ENCODE peak calls at places on chromosomes 5 and 9, in four cellular contexts. T, O, G and S are unnamed samples.

GRCh38 chr9:1216532-1216931 is 166.4 kb downstream of the DMRT2 start:
- DNase-seq in G (no peak), T (no peak), O (no peak), S (no peak)

GRCh38 chr5:55160493-55161209 is 680 bp downstream of the GPX8 start:
- DNase-seq in T (peak), G (peak), O (peak), S (peak)

GRCh38 chr5:172870807-172871431 is 36.9 kb downstream of the ERGIC1 start:
- DNase-seq in O (no peak), T (no peak), G (peak), S (no peak)

GRCh38 chr9:89986190-89986589 is 381.4 kb downstream of the GADD45G start:
- DNase-seq in T (no peak), G (no peak), O (no peak), S (no peak)

GRCh38 chr9:13181652-13182051 is 97.8 kb downstream of the MPDZ start:
- DNase-seq in O (peak), T (no peak), G (no peak), S (no peak)

GRCh38 chr5:11918463-11919045 is 14.3 kb upstream of the CTNND2 start:
- DNase-seq in T (no peak), O (no peak), G (no peak), S (no peak)

GRCh38 chr9:15642369-15642962 is 89.6 kb downstream of the CCDC171 start:
- DNase-seq in T (no peak), O (peak), G (no peak), S (no peak)

GRCh38 chr9:129413537-129414376 is 207.1 kb downstream of the C9orf50 start:
- DNase-seq in T (peak), G (peak), O (peak), S (peak)

GRCh38 chr5:142151436-142152382 is 43.1 kb downstream of the NDFIP1 start:
- DNase-seq in G (no peak), O (peak), T (peak), S (peak)

GRCh38 chr9:35718726-35719511 is 13.1 kb downstream of the TLN1 start:
- DNase-seq in T (no peak), O (no peak), G (no peak), S (no peak)

GRCh38 chr9:113309204-113309813 is 6.1 kb upstream of the RNF183 start:
- DNase-seq in O (peak), G (no peak), T (peak), S (peak)

GRCh38 chr9:93079371-93079770 is 16.6 kb upstream of the CARD19 start:
- DNase-seq in G (no peak), T (peak), O (no peak), S (no peak)

GRCh38 chr5:5424736-5425135 is 2.3 kb downstream of the ICE1 start:
- DNase-seq in O (no peak), T (no peak), G (no peak), S (no peak)

GRCh38 chr9:134536101-134536900 is 105.3 kb upstream of the COL5A1 start:
- DNase-seq in T (no peak), O (peak), G (no peak), S (no peak)

GRCh38 chr9:37438359-37438758 is 15.9 kb downstream of the GRHPR start:
- DNase-seq in G (no peak), O (no peak), T (no peak), S (no peak)

GRCh38 chr5:112862085-112862484 is 998 bp downstream of the SRP19 start:
- DNase-seq in G (no peak), O (no peak), T (no peak), S (peak)

GRCh38 chr9:133783331-133783731 is 45.2 kb upstream of the SARDH start:
- DNase-seq in G (no peak), O (no peak), T (no peak), S (no peak)

GRCh38 chr5:83877911-83878706 is 157.5 kb upstream of the HAPLN1 start:
- DNase-seq in T (no peak), G (no peak), O (peak), S (no peak)

GRCh38 chr5:51226420-51226735 is 156.9 kb upstream of the ISL1 start:
- DNase-seq in T (peak), O (no peak), G (no peak), S (peak)

GRCh38 chr9:133973791-133974630 is 18.1 kb downstream of the VAV2 start:
- DNase-seq in G (no peak), T (peak), O (no peak), S (peak)

GRCh38 chr5:168697034-168697720 is 118.0 kb upstream of the PANK3 start:
- DNase-seq in G (no peak), T (no peak), O (no peak), S (no peak)

GRCh38 chr5:96927008-96927407 is 8.9 kb upstream of the LNPEP start:
- DNase-seq in O (peak), G (no peak), T (no peak), S (no peak)

GRCh38 chr5:108515706-108516105 is 133.8 kb upstream of the FBXL17 start:
- DNase-seq in T (no peak), G (no peak), O (peak), S (no peak)

GRCh38 chr5:169701910-169702451 is 64.9 kb downstream of the DOCK2 start:
- DNase-seq in G (no peak), O (peak), T (no peak), S (no peak)
- TF ChIP-seq CTCF in G (no peak), O (peak), T (peak), S (no peak)

GRCh38 chr9:124762633-124763032 is 8.5 kb downstream of the NR6A1 start:
- DNase-seq in G (no peak), T (no peak), O (no peak), S (no peak)

GRCh38 chr9:124765439-124765835 is 5.7 kb downstream of the NR6A1 start:
- DNase-seq in T (no peak), G (no peak), O (no peak), S (no peak)

GRCh38 chr9:124766326-124766725 is 4.8 kb downstream of the NR6A1 start:
- DNase-seq in T (no peak), O (no peak), G (no peak), S (no peak)

GRCh38 chr9:124766815-124767554 is 4.1 kb downstream of the NR6A1 start:
- DNase-seq in T (no peak), O (no peak), G (no peak), S (no peak)

DNA sequence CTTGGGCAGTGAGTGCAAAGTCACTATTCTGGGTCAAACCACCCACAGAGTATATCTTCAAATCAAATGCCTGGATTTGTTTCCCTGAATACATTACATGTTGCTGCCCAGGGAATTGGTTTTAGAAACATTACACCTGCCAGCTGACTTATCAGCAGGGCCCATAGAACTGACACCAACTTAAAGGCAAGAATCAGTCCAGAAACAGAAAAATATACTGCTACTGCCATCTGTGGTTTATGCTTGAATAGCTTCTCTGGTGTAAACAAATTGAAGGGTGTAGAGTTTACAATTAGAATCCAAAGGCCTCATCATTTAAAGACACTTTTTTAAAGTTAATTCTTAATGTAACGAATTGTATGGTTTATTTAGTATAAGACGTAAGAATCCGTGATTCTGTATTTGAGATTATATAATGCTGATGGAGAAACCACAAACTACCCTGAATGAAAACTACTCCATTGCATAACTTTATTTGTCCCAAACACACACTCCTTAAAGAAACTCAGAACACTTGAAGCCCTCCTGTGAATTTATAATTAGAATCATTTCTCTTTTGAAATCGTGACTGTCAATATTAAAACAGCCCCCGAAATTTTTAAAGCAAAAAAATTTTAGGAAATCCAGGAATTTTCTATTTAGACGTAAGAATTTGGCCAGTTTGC is 6.2 kb downstream of the NR6A1 start:
- DNase-seq in O (peak), T (no peak), G (no peak), S (no peak)
- TF ChIP-seq CTCF in O (peak), T (peak), G (no peak), S (no peak)

GRCh38 chr9:96686638-96687335 is 31.7 kb upstream of the PRXL2C start:
- DNase-seq in T (peak), G (peak), O (peak), S (no peak)
- TF ChIP-seq CTCF in T (peak), G (peak), O (peak), S (no peak)

GRCh38 chr5:53858700-53859456 is 298.4 kb downstream of the NDUFS4 start:
- DNase-seq in T (no peak), O (no peak), G (no peak), S (no peak)

GRCh38 chr5:53856491-53856890 is 296.1 kb downstream of the NDUFS4 start:
- DNase-seq in G (no peak), O (no peak), T (no peak), S (no peak)
- TF ChIP-seq CTCF in G (no peak), O (no peak), T (no peak), S (no peak)

GRCh38 chr5:139575313-139575646 is 14.1 kb downstream of the UBE2D2 start:
- DNase-seq in O (no peak), G (no peak), T (no peak), S (no peak)
- TF ChIP-seq CTCF in O (no peak), G (no peak), T (no peak), S (no peak)

GRCh38 chr5:134370306-134370870 is 981 bp upstream of the UBE2B start:
- DNase-seq in O (no peak), T (no peak), G (no peak), S (no peak)

GRCh38 chr5:134370871-134371833 is at the start of gene UBE2B:
- DNase-seq in G (peak), T (peak), O (peak), S (peak)

GRCh38 chr5:134374234-134374633 is 2.9 kb downstream of the UBE2B start:
- DNase-seq in G (no peak), T (no peak), O (no peak), S (no peak)

DNA sequence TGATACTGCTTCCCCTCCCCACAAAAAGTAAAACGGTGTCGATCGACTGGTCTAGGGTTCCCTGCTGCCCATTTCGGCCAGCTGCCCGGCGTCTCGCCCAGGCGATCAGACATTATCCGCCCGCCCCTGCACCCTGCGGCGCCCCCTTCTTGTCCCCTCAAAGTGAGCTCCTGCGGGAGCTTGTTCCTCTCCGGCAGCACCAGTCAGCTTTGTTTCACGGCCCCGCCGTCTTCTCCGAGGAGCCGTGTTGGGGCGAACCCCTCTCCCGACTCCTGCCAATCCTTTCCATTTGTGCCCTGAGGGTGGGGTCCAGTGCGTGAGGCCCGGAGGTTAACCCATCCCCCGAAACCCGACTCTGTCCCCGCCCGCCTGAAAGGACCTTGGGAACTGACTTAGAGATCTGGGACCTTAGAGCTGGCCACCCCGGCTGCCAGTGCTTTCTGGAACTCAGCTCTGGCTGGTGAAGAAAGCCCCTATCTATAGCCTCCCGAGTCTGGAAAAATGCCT is 518 bp downstream of the UBE2B start:
- DNase-seq in G (peak), T (peak), O (peak), S (peak)
- TF ChIP-seq CTCF in G (no peak), T (no peak), O (no peak), S (no peak)